ENCODE peak calls at places on chromosomes 1 and 21, in nine cellular contexts. M, R, G, B, J, Z, O, S and U are unnamed samples.
A peak's percentile ranks its signal among the peaks of the same experiment; 100 is the strongest.

GRCh38 chr1:119632103-119632490 is 16.0 kb downstream of the ZNF697 start:
- DNase-seq in M (no peak), R (no peak), G (no peak), B (no peak), J (no peak), Z (no peak), O (no peak), S (no peak), U (no peak)

GRCh38 chr1:61585714-61586113 is 139.2 kb downstream of the TM2D1 start:
- DNase-seq in M (peak; percentile 86), R (no peak), G (no peak), B (peak; percentile 69), J (no peak), Z (no peak), O (no peak), S (no peak), U (no peak)

GRCh38 chr1:80657707-80658106 is 1143.0 kb upstream of the ADGRL2 start:
- DNase-seq in M (no peak), R (no peak), G (no peak), B (no peak), J (no peak), Z (no peak), O (no peak), S (no peak), U (no peak)

GRCh38 chr1:234047113-234047512 is 142.6 kb downstream of the SLC35F3 start:
- DNase-seq in M (no peak), R (no peak), G (no peak), B (no peak), J (no peak), Z (no peak), O (no peak), S (no peak), U (no peak)

GRCh38 chr1:41516168-41516961 is 31.9 kb upstream of the EDN2 start:
- DNase-seq in M (peak; percentile 95), R (peak; percentile 91), G (peak; percentile 81), B (peak; percentile 85), J (peak; percentile 48), Z (peak; percentile 69), O (peak; percentile 95), S (peak; percentile 84), U (peak; percentile 58)

GRCh38 chr1:1602321-1602931 is 2.5 kb upstream of the FNDC10 start:
- DNase-seq in M (no peak), R (no peak), G (no peak), B (no peak), J (no peak), Z (no peak), O (no peak), S (no peak), U (no peak)

GRCh38 chr21:41387824-41388223 is 26.0 kb downstream of the MX2 start:
- DNase-seq in M (no peak), R (no peak), G (no peak), B (no peak), J (no peak), Z (no peak), O (no peak), S (no peak), U (no peak)

GRCh38 chr1:16464917-16465625 is 24.5 kb downstream of the NECAP2 start:
- DNase-seq in M (no peak), R (no peak), G (no peak), B (no peak), J (no peak), Z (no peak), O (no peak), S (no peak), U (no peak)

GRCh38 chr1:19949016-19949415 is 25.6 kb upstream of the PLA2G2E start:
- DNase-seq in M (no peak), R (no peak), G (peak; percentile 11), B (peak; percentile 57), J (no peak), Z (no peak), O (no peak), S (no peak), U (no peak)

GRCh38 chr1:5390497-5390896 is 601.7 kb downstream of the NPHP4 start:
- DNase-seq in M (no peak), R (no peak), G (no peak), B (no peak), J (no peak), Z (no peak), O (no peak), S (no peak), U (no peak)

GRCh38 chr21:30206551-30207251 is 9.2 kb downstream of the CLDN8 start:
- DNase-seq in M (no peak), R (no peak), G (no peak), B (no peak), J (no peak), Z (no peak), O (no peak), S (no peak), U (no peak)

GRCh38 chr21:45715441-45715840 is 71.9 kb downstream of the PCBP3 start:
- DNase-seq in M (no peak), R (no peak), G (no peak), B (no peak), J (no peak), Z (no peak), O (no peak), S (no peak), U (no peak)

GRCh38 chr1:226457307-226457712 is 49.4 kb upstream of the PARP1 start:
- DNase-seq in M (no peak), R (no peak), G (no peak), B (no peak), J (peak; percentile 74), Z (peak; percentile 9), O (no peak), S (no peak), U (no peak)

GRCh38 chr1:199463521-199464127 is 563.9 kb upstream of the NR5A2 start:
- DNase-seq in M (no peak), R (no peak), G (peak; percentile 10), B (peak; percentile 19), J (peak; percentile 59), Z (no peak), O (no peak), S (no peak), U (no peak)

GRCh38 chr1:205046870-205047269 is 3.9 kb downstream of the CNTN2 start:
- DNase-seq in M (no peak), R (peak; percentile 41), G (no peak), B (no peak), J (no peak), Z (no peak), O (peak; percentile 80), S (no peak), U (peak; percentile 69)

GRCh38 chr1:181090653-181091126 is 2.2 kb downstream of the IER5 start:
- DNase-seq in M (no peak), R (no peak), G (no peak), B (no peak), J (peak; percentile 82), Z (no peak), O (no peak), S (no peak), U (no peak)

GRCh38 chr1:51998007-51998406 is 7.5 kb upstream of the RAB3B start:
- DNase-seq in M (no peak), R (no peak), G (no peak), B (no peak), J (no peak), Z (no peak), O (no peak), S (no peak), U (no peak)

GRCh38 chr1:30332100-30333094 is 391.0 kb downstream of the MATN1 start:
- DNase-seq in M (no peak), R (no peak), G (no peak), B (no peak), J (no peak), Z (no peak), O (no peak), S (no peak), U (no peak)